ENCODE peak calls at places on chromosome X, in seven cellular contexts. One of them, this sample, is unnamed.

GRCh38 chrX:9369802-9370291 is 95.0 kb upstream of the TBL1X start:
- DNase-seq in AML-193: no peak
- DNase-seq in heart left ventricle: no peak
- DNase-seq in HT-29: no peak
- DNase-seq in epithelial cell of prostate: no peak
- DNase-seq in kidney glomerular epithelial cell: no peak
- DNase-seq in activated CD8-positive, alpha-beta memory T cell treated with anti-CD3 and anti-CD28 coated beads for 48 hours: no peak
- DNase-seq in this sample: no peak

GRCh38 chrX:101986571-101986970 is 54.7 kb upstream of the ZMAT1 start:
- DNase-seq in AML-193: no peak
- DNase-seq in heart left ventricle: no peak
- DNase-seq in HT-29: no peak
- DNase-seq in epithelial cell of prostate: no peak
- DNase-seq in kidney glomerular epithelial cell: no peak
- DNase-seq in activated CD8-positive, alpha-beta memory T cell treated with anti-CD3 and anti-CD28 coated beads for 48 hours: no peak
- DNase-seq in this sample: no peak

GRCh38 chrX:18828832-18829404 is 121.5 kb downstream of the PPEF1 start:
- DNase-seq in AML-193: no peak
- DNase-seq in heart left ventricle: no peak
- DNase-seq in HT-29: no peak
- DNase-seq in epithelial cell of prostate: no peak
- DNase-seq in kidney glomerular epithelial cell: no peak
- DNase-seq in activated CD8-positive, alpha-beta memory T cell treated with anti-CD3 and anti-CD28 coated beads for 48 hours: no peak
- DNase-seq in this sample: no peak

GRCh38 chrX:115233497-115234219 is at the start of gene LRCH2:
- DNase-seq in AML-193: no peak
- DNase-seq in heart left ventricle: peak; percentile 26
- DNase-seq in HT-29: no peak
- DNase-seq in epithelial cell of prostate: no peak
- DNase-seq in kidney glomerular epithelial cell: no peak
- DNase-seq in activated CD8-positive, alpha-beta memory T cell treated with anti-CD3 and anti-CD28 coated beads for 48 hours: no peak
- DNase-seq in this sample: no peak

GRCh38 chrX:17024896-17025295 is 78.4 kb downstream of the REPS2 start:
- DNase-seq in AML-193: no peak
- DNase-seq in heart left ventricle: no peak
- DNase-seq in HT-29: peak; percentile 63
- DNase-seq in epithelial cell of prostate: no peak
- DNase-seq in kidney glomerular epithelial cell: peak; percentile 46
- DNase-seq in activated CD8-positive, alpha-beta memory T cell treated with anti-CD3 and anti-CD28 coated beads for 48 hours: no peak
- DNase-seq in this sample: no peak

GRCh38 chrX:49040376-49040955 is 2.7 kb downstream of the TFE3 start:
- DNase-seq in AML-193: no peak
- DNase-seq in heart left ventricle: no peak
- DNase-seq in HT-29: no peak
- DNase-seq in epithelial cell of prostate: no peak
- DNase-seq in kidney glomerular epithelial cell: peak; percentile 5
- DNase-seq in activated CD8-positive, alpha-beta memory T cell treated with anti-CD3 and anti-CD28 coated beads for 48 hours: no peak
- DNase-seq in this sample: no peak

GRCh38 chrX:35380808-35381700 is 417.1 kb upstream of the MAGEB16 start:
- DNase-seq in AML-193: no peak
- DNase-seq in heart left ventricle: no peak
- DNase-seq in HT-29: peak; percentile 42
- DNase-seq in epithelial cell of prostate: peak; percentile 2
- DNase-seq in kidney glomerular epithelial cell: no peak
- DNase-seq in activated CD8-positive, alpha-beta memory T cell treated with anti-CD3 and anti-CD28 coated beads for 48 hours: no peak
- DNase-seq in this sample: no peak

GRCh38 chrX:101357166-101357795 is 8.7 kb upstream of the TIMM8A start:
- DNase-seq in AML-193: no peak
- DNase-seq in heart left ventricle: no peak
- DNase-seq in HT-29: peak; percentile 40
- DNase-seq in epithelial cell of prostate: no peak
- DNase-seq in kidney glomerular epithelial cell: no peak
- DNase-seq in activated CD8-positive, alpha-beta memory T cell treated with anti-CD3 and anti-CD28 coated beads for 48 hours: no peak
- DNase-seq in this sample: no peak

GRCh38 chrX:24993887-24994286 is 21.9 kb downstream of the ARX start:
- DNase-seq in AML-193: no peak
- DNase-seq in heart left ventricle: no peak
- DNase-seq in HT-29: no peak
- DNase-seq in epithelial cell of prostate: no peak
- DNase-seq in kidney glomerular epithelial cell: no peak
- DNase-seq in activated CD8-positive, alpha-beta memory T cell treated with anti-CD3 and anti-CD28 coated beads for 48 hours: no peak
- DNase-seq in this sample: no peak

This sample was measured in GOT3.